ENCODE peak calls at places on chromosomes 2 and 18, in six cellular contexts. E is H9, F is GM23248, S is PC-9, R is HCT116, Q is mesendoderm. D is an unnamed sample. For H3K79me2, the result is how much of the 10 kb centered on the place peaks cover.

GRCh38 chr2:119431155-119431975 is at the start of gene TMEM37:
- DNase-seq in Q (peak), F (peak), S (peak), E (peak), R (peak), D (peak)

GRCh38 chr2:136383161-136383560 is 265.2 kb upstream of the CXCR4 start:
- DNase-seq in R (no peak), E (no peak), S (no peak), Q (no peak), F (no peak), D (peak)

GRCh38 chr2:55103039-55103438 is 52.8 kb upstream of the RTN4 start:
- DNase-seq in Q (no peak), F (peak), E (no peak), S (no peak), R (no peak), D (peak)

GRCh38 chr18:57621252-57621607 is 406 bp downstream of the NARS1 start:
- DNase-seq in R (no peak), Q (no peak), F (peak), E (no peak), S (no peak), D (no peak)

GRCh38 chr2:205929445-205930027 is 156.4 kb downstream of the INO80D start:
- DNase-seq in Q (no peak), F (no peak), S (no peak), R (no peak), E (no peak), D (no peak)

GRCh38 chr18:11762429-11762828 is 73.4 kb downstream of the GNAL start:
- DNase-seq in Q (no peak), E (no peak), R (no peak), S (no peak), F (no peak), D (no peak)

GRCh38 chr2:208718828-208719227 is 312.2 kb downstream of the PTH2R start:
- DNase-seq in S (no peak), Q (no peak), F (no peak), R (no peak), E (no peak), D (no peak)

GRCh38 chr2:9256570-9257043 is 50.0 kb downstream of the ASAP2 start:
- DNase-seq in F (peak), E (peak), Q (peak), R (no peak), S (no peak), D (no peak)

GRCh38 chr2:241970711-241971110 is 101.2 kb downstream of the RTP5 start:
- DNase-seq in F (no peak), S (no peak), E (no peak), Q (no peak), R (no peak), D (no peak)

GRCh38 chr2:217666338-217666737 is 336.5 kb downstream of the TNS1 start:
- DNase-seq in F (peak), Q (no peak), R (no peak), E (no peak), S (no peak), D (no peak)

GRCh38 chr2:236551843-236552542 is 17.6 kb upstream of the ACKR3 start:
- DNase-seq in E (no peak), F (no peak), Q (no peak), S (no peak), R (no peak), D (no peak)

GRCh38 chr18:9706081-9706935 is 1.8 kb upstream of the RAB31 start:
- DNase-seq in E (no peak), S (peak), R (no peak), Q (peak), F (peak), D (no peak)

GRCh38 chr18:45978084-45978483 is 11.0 kb upstream of the EPG5 start:
- DNase-seq in F (no peak), E (peak), R (no peak), Q (peak), S (peak), D (no peak)

GRCh38 chr2:219058541-219059374 is 2.0 kb downstream of the IHH start:
- DNase-seq in R (no peak), S (no peak), F (peak), Q (peak), E (peak), D (no peak)

GRCh38 chr2:181500201-181500600 is 43.0 kb downstream of the ITGA4 start:
- DNase-seq in R (no peak), Q (peak), S (no peak), F (no peak), E (no peak), D (no peak)
- H3K79me2 ChIP-seq in R (under half), Q (under half), S (under half), F (under half), E (under half), D (under half)

GRCh38 chr2:128298846-128299507 is 19.7 kb downstream of the HS6ST1 start:
- DNase-seq in R (no peak), S (no peak), Q (no peak), F (no peak), E (no peak), D (no peak)
- H3K79me2 ChIP-seq in R (half or more), S (half or more), Q (half or more), F (half or more), E (under half), D (half or more)

GRCh38 chr2:11514904-11515303 is 18.9 kb upstream of the GREB1 start:
- DNase-seq in S (no peak), E (no peak), F (no peak), R (no peak), Q (no peak), D (no peak)

GRCh38 chr2:11513319-11513718 is 20.5 kb upstream of the GREB1 start:
- DNase-seq in R (no peak), E (no peak), F (no peak), Q (no peak), S (no peak), D (no peak)

GRCh38 chr2:11514081-11514730 is 19.6 kb upstream of the GREB1 start:
- DNase-seq in S (no peak), R (no peak), F (no peak), Q (peak), E (no peak), D (no peak)

GRCh38 chr2:11516984-11517648 is 16.7 kb upstream of the GREB1 start:
- DNase-seq in E (no peak), Q (no peak), F (no peak), R (no peak), S (no peak), D (no peak)

DNA sequence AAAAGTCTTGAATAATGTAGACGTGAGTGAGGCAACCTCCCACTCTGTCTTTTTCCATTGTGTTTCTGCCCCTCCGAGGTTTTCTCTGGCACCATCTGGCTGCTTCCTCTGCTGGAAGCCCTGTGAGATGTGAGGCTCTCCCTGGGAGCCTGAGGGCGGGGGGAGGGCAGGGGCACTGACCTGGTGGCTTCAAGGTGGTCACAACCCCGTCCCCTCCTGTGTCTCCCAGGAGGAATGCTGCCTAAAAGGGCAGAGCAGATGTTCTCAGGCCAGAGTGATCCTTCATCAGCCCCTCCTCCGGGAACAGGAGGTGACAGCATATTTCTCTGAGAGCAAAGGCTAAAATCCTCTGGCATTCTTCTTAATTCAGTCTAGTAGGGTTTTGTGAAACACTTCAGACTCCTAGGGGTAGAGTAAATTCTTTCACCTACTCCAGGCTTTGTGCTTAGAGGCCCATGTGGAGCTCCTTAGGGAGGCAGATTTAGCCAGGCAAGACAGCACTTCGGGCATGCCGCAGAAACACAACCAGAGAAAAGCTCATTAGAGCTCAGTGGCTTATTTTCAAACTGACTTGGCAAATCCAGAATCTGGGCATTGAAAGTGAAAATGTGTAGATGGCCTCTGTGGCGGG is 18.3 kb upstream of the GREB1 start:
- DNase-seq in F (no peak), S (no peak), Q (peak), R (no peak), E (no peak), D (no peak)
- H3K79me2 ChIP-seq in F (under half), S (under half), Q (under half), R (under half), E (under half), D (under half)

GRCh38 chr2:130786076-130786475 is 30.7 kb downstream of the AMER3 start:
- DNase-seq in Q (no peak), S (no peak), E (no peak), F (no peak), R (no peak), D (no peak)
- H3K79me2 ChIP-seq in Q (under half), S (under half), E (under half), F (under half), R (under half), D (under half)

GRCh38 chr2:224570328-224570993 is 14.7 kb downstream of the CUL3 start:
- DNase-seq in S (no peak), E (no peak), Q (no peak), R (no peak), F (peak), D (no peak)
- H3K79me2 ChIP-seq in S (half or more), E (under half), Q (half or more), R (half or more), F (half or more), D (half or more)

D was measured in MM.1S.